ENCODE peak calls at places on chromosomes 2 and 18, in six cellular contexts. U is sigmoid colon, Q is WERI-Rb-1, X is A673, Z is heart right ventricle, C is PC-9. W is an unnamed sample.
A peak's percentile ranks its signal among the peaks of the same experiment; 100 is the strongest.

GRCh38 chr2:190110699-190111098 is 48.2 kb upstream of the MSTN start:
- DNase-seq in U (no peak), Q (peak; percentile 11), X (no peak), Z (no peak), C (no peak), W (no peak)

GRCh38 chr2:222399038-222399783 is 25.1 kb upstream of the SGPP2 start:
- DNase-seq in U (no peak), Q (no peak), X (no peak), Z (peak; percentile 14), C (no peak), W (no peak)

GRCh38 chr2:44244135-44244871 is 31.0 kb upstream of the SLC3A1 start:
- DNase-seq in U (peak; percentile 72), Q (peak; percentile 55), X (peak; percentile 85), Z (peak; percentile 62), C (peak; percentile 41), W (peak; percentile 57)

GRCh38 chr2:11564864-11565567 is 31.2 kb downstream of the GREB1 start:
- DNase-seq in U (peak; percentile 38), Q (no peak), X (no peak), Z (no peak), C (no peak), W (no peak)

GRCh38 chr2:236939751-236940229 is 145.9 kb upstream of the COPS8 start:
- DNase-seq in U (no peak), Q (peak; percentile 84), X (peak; percentile 33), Z (no peak), C (no peak), W (no peak)

GRCh38 chr2:168246072-168246482 is 1.3 kb downstream of the STK39 start:
- DNase-seq in U (no peak), Q (no peak), X (no peak), Z (no peak), C (no peak), W (no peak)

GRCh38 chr2:1688859-1689258 is 55.5 kb downstream of the PXDN start:
- DNase-seq in U (no peak), Q (no peak), X (no peak), Z (no peak), C (no peak), W (no peak)

GRCh38 chr2:225597911-225598310 is 198.4 kb downstream of the NYAP2 start:
- DNase-seq in U (no peak), Q (no peak), X (no peak), Z (no peak), C (no peak), W (no peak)

GRCh38 chr2:106664669-106665068 is 177.5 kb downstream of the CD8B2 start:
- DNase-seq in U (no peak), Q (no peak), X (no peak), Z (no peak), C (no peak), W (no peak)

GRCh38 chr2:230050151-230050550 is 18.6 kb downstream of the SLC16A14 start:
- DNase-seq in U (no peak), Q (no peak), X (no peak), Z (no peak), C (no peak), W (no peak)

GRCh38 chr2:176188218-176188968 is at the start of gene HOXD1:
- DNase-seq in U (no peak), Q (no peak), X (peak; percentile 52), Z (no peak), C (no peak), W (no peak)

GRCh38 chr2:234134496-234134895 is 84.0 kb downstream of the SPP2 start:
- DNase-seq in U (no peak), Q (no peak), X (no peak), Z (no peak), C (no peak), W (no peak)

GRCh38 chr2:216925632-216926366 is 65.9 kb upstream of the TNP1 start:
- DNase-seq in U (no peak), Q (peak; percentile 49), X (no peak), Z (no peak), C (no peak), W (no peak)

DNA sequence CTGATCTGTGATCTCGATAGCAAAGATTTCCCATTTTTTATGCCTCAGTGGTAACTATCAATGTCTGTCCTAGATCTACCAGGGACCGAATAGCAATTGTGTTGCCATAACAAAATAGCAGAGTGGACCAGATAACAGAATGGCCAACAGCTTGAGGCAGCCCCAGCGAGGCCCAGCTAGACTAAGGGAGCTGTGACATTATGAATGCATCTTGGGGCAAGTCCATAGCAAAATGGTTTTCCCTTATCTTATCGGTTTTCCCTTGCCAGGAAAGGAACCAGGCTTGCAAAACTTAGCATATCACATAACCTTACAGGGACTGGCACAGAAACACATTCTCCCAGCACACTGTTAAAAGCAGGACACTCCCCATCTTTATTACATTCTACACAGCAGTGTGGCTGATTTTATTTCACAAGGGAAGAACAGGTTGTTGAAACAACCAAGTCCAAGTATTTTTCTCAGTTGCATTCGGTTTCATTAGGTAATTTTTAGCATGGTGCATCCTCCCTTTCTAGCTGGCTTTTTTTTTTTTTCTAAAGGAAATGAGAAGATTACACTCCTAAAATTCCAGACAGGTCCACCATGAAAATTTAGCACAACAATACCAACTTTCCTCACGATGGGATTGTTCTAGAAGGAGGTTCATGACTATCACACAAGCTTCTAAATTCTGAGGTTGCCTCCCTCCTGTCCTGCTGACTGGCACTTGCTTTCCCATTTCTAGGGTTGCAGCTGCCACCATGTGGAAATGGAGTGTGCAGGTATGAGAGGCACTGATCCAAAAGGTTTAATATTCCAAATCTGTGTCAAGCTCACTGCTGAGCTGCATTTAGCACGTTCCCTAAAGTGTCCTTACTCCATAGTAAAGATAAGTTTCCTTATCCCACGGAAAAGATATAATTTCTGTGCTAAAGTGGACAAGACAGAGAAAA is 97.0 kb upstream of the SLC35G4 start:
- DNase-seq in U (no peak), Q (no peak), X (no peak), Z (no peak), C (no peak), W (peak; percentile 41)
- TF ChIP-seq CTCF in U (no peak), Q (peak; percentile 47), X (peak; percentile 24), Z (peak; percentile 21), C (no peak), W (peak; percentile 34)

DNA sequence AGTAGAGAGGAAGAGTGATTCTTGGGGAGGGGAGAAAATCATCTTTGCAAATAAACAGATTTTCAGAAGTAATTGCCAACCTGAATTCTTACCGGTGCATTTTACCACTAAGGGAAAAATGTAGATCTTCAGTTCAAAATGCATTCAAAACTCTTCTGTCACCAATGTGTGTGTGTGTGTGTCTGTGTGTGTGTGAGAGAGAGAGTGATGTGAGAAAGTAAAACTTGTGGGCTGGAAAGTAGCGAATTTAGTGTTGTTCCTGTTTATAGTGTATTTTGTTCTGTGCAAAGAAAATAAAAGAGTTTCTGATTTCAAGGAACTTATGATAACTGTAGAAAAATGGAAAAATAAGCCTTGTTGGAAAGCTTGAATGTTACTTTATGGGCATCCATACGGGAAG is 27.0 kb downstream of the KCNJ13 start:
- DNase-seq in U (no peak), Q (no peak), X (no peak), Z (no peak), C (no peak), W (no peak)
- H3K9me3 ChIP-seq in U (no peaks in the 10 kb centered on the region), Q (no peaks in the 10 kb centered on the region), X (no peaks in the 10 kb centered on the region), Z (no peaks in the 10 kb centered on the region), C (no peaks in the 10 kb centered on the region), W (no peaks in the 10 kb centered on the region)

DNA sequence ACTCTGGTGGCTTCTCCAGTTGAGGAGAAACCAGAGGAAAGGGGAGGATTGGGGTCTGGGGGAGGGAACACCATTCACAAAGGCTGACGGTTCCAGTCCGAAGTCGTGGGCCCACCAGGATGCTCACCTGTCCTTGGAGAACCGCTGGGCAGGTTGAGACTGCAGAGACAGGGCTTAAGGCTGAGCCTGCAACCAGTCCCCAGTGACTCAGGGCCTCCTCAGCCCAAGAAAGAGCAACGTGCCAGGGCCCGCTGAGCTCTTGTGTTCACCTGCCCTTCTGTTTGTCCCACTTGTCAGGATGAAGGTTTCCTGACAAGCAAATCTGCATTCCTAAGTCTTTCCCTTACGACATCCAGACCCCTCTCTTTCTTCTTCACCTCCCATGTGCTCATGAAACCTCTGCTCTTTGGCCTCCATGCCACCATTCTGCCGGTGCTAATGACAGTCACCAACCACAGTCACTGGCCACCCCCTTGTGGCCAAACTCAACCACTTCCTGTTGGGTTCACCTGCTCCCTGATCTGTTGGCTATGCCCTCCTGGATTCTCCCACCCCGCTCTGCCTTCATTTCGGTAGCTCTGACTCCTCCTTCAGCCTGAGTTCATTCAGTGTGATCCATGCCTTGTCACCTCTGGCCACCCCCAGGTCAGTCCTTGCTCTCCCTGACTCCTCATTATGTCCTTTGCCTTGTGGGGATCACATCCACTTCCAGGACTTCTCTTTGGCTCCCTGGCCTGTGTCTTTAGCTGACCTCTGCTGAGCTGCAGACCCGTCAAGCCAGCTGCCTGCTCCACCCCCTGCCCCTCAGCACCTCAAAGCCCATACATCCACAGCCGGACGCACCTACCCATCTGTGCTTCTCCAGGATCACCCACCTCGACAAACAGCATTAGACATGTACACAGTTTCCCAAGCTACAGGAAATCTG is 17.6 kb downstream of the EMX1 start:
- DNase-seq in U (no peak), Q (peak; percentile 82), X (peak; percentile 22), Z (no peak), C (peak; percentile 30), W (no peak)
- TF ChIP-seq CTCF in U (no peak), Q (peak; percentile 94), X (peak; percentile 43), Z (peak; percentile 12), C (peak; percentile 73), W (no peak)

GRCh38 chr2:240346753-240347372 is 88.6 kb upstream of the GPC1 start:
- DNase-seq in U (peak; percentile 36), Q (no peak), X (no peak), Z (no peak), C (no peak), W (no peak)

GRCh38 chr2:240347373-240347940 is 88.0 kb upstream of the GPC1 start:
- DNase-seq in U (peak; percentile 53), Q (no peak), X (no peak), Z (no peak), C (no peak), W (no peak)

GRCh38 chr2:240344904-240345303 is 90.6 kb upstream of the GPC1 start:
- DNase-seq in U (no peak), Q (no peak), X (no peak), Z (no peak), C (no peak), W (no peak)

GRCh38 chr2:240347949-240348500 is 87.4 kb upstream of the GPC1 start:
- DNase-seq in U (peak; percentile 37), Q (no peak), X (no peak), Z (no peak), C (no peak), W (no peak)

GRCh38 chr2:240346015-240346752 is 89.3 kb upstream of the GPC1 start:
- DNase-seq in U (no peak), Q (no peak), X (no peak), Z (no peak), C (no peak), W (no peak)
- H3K9me3 ChIP-seq in U (peaks cover 6% of the 10 kb centered on the region), Q (no peaks in the 10 kb centered on the region), X (peaks cover 12% of the 10 kb centered on the region), Z (no peaks in the 10 kb centered on the region), C (peaks cover 8% of the 10 kb centered on the region), W (no peaks in the 10 kb centered on the region)

DNA sequence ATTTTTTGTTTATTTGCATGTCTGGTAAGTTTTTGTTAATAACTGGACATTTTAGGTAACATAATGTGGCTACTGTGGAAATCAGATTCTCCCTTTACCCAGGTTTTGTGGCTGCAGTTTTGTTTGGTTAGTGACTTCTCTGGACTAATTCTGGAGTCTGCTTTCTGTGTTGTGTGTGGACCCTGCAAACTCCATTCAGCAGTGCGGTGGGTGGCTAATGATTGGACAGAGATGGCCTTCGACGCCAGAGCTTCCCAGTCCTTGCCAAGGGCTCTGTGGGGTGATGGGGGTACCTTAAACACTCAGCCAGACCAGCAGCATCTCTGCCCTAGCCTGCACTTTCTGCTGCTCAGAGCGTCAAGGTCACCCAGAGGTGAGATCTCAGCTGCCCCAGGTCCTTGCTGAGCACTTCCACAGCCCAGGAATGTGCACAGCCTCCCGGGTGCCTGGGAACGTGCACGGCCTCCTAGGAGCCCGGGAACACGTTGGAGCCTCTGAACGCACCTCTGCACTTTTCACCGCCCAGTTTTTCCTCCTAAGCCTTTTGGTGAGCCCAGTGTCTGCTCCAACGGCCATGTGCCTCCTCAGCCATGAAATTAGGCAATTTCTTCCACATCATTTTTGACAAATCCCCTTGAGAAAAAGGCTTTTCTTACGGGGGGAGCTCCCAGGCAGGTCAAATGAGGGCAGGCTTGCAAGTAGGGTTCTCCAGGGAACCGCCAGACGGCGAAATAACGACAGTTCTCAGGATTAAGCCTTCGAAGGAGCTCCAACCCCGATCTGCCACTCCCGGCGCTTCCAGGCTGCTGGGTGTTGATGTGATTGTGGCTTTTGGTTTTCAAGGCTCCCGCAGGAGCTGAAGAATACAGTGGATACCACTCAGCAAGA is 35.2 kb upstream of the KLF11 start:
- DNase-seq in U (peak; percentile 66), Q (peak; percentile 95), X (no peak), Z (peak; percentile 50), C (no peak), W (no peak)
- TF ChIP-seq CTCF in U (no peak), Q (peak; percentile 72), X (no peak), Z (no peak), C (no peak), W (no peak)

W was measured in gastrocnemius medialis.